ENCODE peak calls at places on chromosomes 5 and 9, in ten cellular contexts. X is heart left ventricle; T is naive thymus-derived CD4-positive, alpha-beta T cell; A is lung; M is IMR-90; P is A549; F is effector memory CD4-positive, alpha-beta T cell; Y is SJSA1; R is mammary epithelial cell; B is body of pancreas. C is an unnamed sample.

GRCh38 chr5:178428341-178429155 is 161.6 kb downstream of the COL23A1 start:
- DNase-seq in B (peak), Y (peak), M (no peak), T (no peak), A (peak), X (peak), P (no peak), F (no peak), R (no peak), C (no peak)

GRCh38 chr9:84317563-84317962 is 23.0 kb downstream of the SLC28A3 start:
- DNase-seq in R (no peak), F (no peak), A (no peak), X (no peak), Y (no peak), M (no peak), T (no peak), B (no peak), P (no peak), C (no peak)

GRCh38 chr5:137833463-137833862 is 34.2 kb upstream of the MYOT start:
- DNase-seq in P (peak), R (peak), M (peak), B (peak), X (no peak), Y (no peak), A (no peak), T (no peak), F (no peak), C (no peak)

GRCh38 chr5:82176115-82176514 is 102.0 kb downstream of the RPS23 start:
- DNase-seq in A (no peak), R (no peak), X (no peak), Y (no peak), P (no peak), B (no peak), M (peak), F (no peak), T (no peak), C (no peak)

GRCh38 chr5:138706655-138707480 is 46.4 kb upstream of the CTNNA1 start:
- DNase-seq in T (no peak), X (peak), A (no peak), P (no peak), R (peak), F (no peak), M (peak), B (peak), Y (peak), C (no peak)

GRCh38 chr5:53120165-53120564 is 10.6 kb upstream of the MOCS2 start:
- DNase-seq in F (no peak), R (no peak), Y (no peak), X (no peak), M (no peak), P (no peak), B (no peak), T (no peak), A (no peak), C (no peak)

GRCh38 chr9:89185980-89186379 is 7.4 kb upstream of the SHC3 start:
- DNase-seq in M (peak), R (no peak), Y (no peak), T (no peak), F (no peak), A (no peak), X (no peak), P (no peak), B (no peak), C (no peak)

GRCh38 chr5:164345853-164346252 is 840.4 kb downstream of the MAT2B start:
- DNase-seq in Y (no peak), A (no peak), B (no peak), T (no peak), X (no peak), R (no peak), M (no peak), P (no peak), F (no peak), C (no peak)

GRCh38 chr5:163682226-163682625 is 176.8 kb downstream of the MAT2B start:
- DNase-seq in B (no peak), M (no peak), A (no peak), T (no peak), F (no peak), P (no peak), R (peak), X (no peak), Y (no peak), C (no peak)

GRCh38 chr5:145984072-145984471 is 47.7 kb downstream of the SH3RF2 start:
- DNase-seq in Y (no peak), B (peak), M (no peak), X (no peak), R (no peak), P (no peak), A (no peak), F (no peak), T (no peak), C (no peak)

GRCh38 chr5:131109540-131110255 is 55.4 kb downstream of the HINT1 start:
- DNase-seq in P (peak), F (peak), X (no peak), M (peak), R (peak), A (no peak), B (peak), Y (no peak), T (peak), C (no peak)

GRCh38 chr9:88660611-88661010 is 125.6 kb downstream of the NXNL2 start:
- DNase-seq in F (no peak), B (no peak), X (no peak), T (no peak), A (no peak), P (no peak), R (peak), Y (no peak), M (peak), C (no peak)

GRCh38 chr9:83962165-83962564 is 17.9 kb downstream of the HNRNPK start:
- DNase-seq in Y (no peak), M (peak), T (no peak), F (no peak), B (no peak), P (no peak), R (peak), A (no peak), X (no peak), C (no peak)

GRCh38 chr9:121331992-121332685 is 37.9 kb downstream of the STOM start:
- DNase-seq in B (no peak), P (peak), R (no peak), Y (no peak), M (peak), X (no peak), F (no peak), A (no peak), T (no peak), C (no peak)

GRCh38 chr9:95573463-95573862 is 56.7 kb upstream of the PTCH1 start:
- DNase-seq in M (no peak), X (no peak), R (no peak), F (no peak), T (no peak), Y (no peak), A (no peak), P (no peak), B (no peak), C (no peak)

GRCh38 chr5:43482490-43483064 is 1.1 kb downstream of the TMEM267 start:
- DNase-seq in T (no peak), P (peak), M (peak), A (no peak), R (peak), F (no peak), B (no peak), X (no peak), Y (no peak), C (no peak)

GRCh38 chr9:2299156-2299842 is 284.2 kb downstream of the SMARCA2 start:
- DNase-seq in F (no peak), A (peak), Y (no peak), P (no peak), R (no peak), M (no peak), T (no peak), B (peak), X (no peak), C (no peak)

GRCh38 chr9:90114641-90115040 is 509.8 kb downstream of the GADD45G start:
- DNase-seq in X (no peak), Y (no peak), T (no peak), R (peak), A (no peak), B (no peak), P (no peak), M (no peak), F (no peak), C (no peak)

GRCh38 chr5:153122416-153122815 is 368.1 kb upstream of the GRIA1 start:
- DNase-seq in A (no peak), F (no peak), R (no peak), T (no peak), Y (no peak), M (no peak), P (no peak), B (no peak), X (no peak), C (no peak)

GRCh38 chr5:6359941-6360683 is 18.2 kb downstream of the MED10 start:
- DNase-seq in F (no peak), T (peak), Y (peak), X (no peak), R (no peak), A (no peak), P (no peak), B (no peak), M (no peak), C (no peak)

GRCh38 chr9:122302541-122302940 is 37.9 kb downstream of the MRRF start:
- DNase-seq in F (no peak), Y (no peak), B (no peak), R (no peak), P (no peak), M (peak), T (no peak), A (no peak), X (no peak), C (no peak)

GRCh38 chr5:1011226-1011631 is 2.6 kb downstream of the NKD2 start:
- DNase-seq in F (no peak), X (peak), Y (no peak), A (no peak), T (peak), B (peak), R (no peak), P (peak), M (no peak), C (no peak)

GRCh38 chr9:111297061-111297824 is 32.8 kb downstream of the OR2K2 start:
- DNase-seq in F (no peak), B (no peak), T (no peak), X (no peak), A (no peak), Y (no peak), R (no peak), M (peak), P (no peak), C (no peak)

GRCh38 chr5:137398751-137399150 is 100.4 kb downstream of the SPOCK1 start:
- DNase-seq in X (no peak), F (no peak), R (no peak), T (no peak), M (no peak), P (no peak), B (no peak), Y (no peak), A (no peak), C (no peak)

GRCh38 chr9:131366745-131367401 is 27.0 kb upstream of the PRRC2B start:
- DNase-seq in P (peak), A (no peak), R (peak), B (peak), X (no peak), F (no peak), M (peak), Y (peak), T (no peak), C (no peak)

GRCh38 chr9:12880406-12881016 is 105.7 kb downstream of the LURAP1L start:
- DNase-seq in P (no peak), F (no peak), Y (no peak), T (no peak), M (peak), A (no peak), X (no peak), B (no peak), R (no peak), C (no peak)

GRCh38 chr5:140989254-140989653 is 23.0 kb downstream of the PCDHAC2 start:
- DNase-seq in Y (no peak), B (no peak), A (no peak), P (no peak), R (no peak), T (no peak), F (no peak), M (no peak), X (no peak), C (no peak)

GRCh38 chr5:175444060-175444904 is at the start of gene DRD1:
- DNase-seq in T (peak), P (peak), R (peak), M (peak), Y (peak), B (peak), X (no peak), F (no peak), A (no peak), C (no peak)

GRCh38 chr5:152689275-152689711 is 284.2 kb upstream of the NMUR2 start:
- DNase-seq in P (no peak), X (no peak), F (no peak), R (peak), M (no peak), B (no peak), A (no peak), T (no peak), Y (no peak), C (no peak)

GRCh38 chr5:133990396-133990795 is 14.4 kb downstream of the VDAC1 start:
- DNase-seq in T (no peak), X (no peak), P (no peak), B (no peak), F (no peak), Y (no peak), A (no peak), R (no peak), M (no peak), C (no peak)

GRCh38 chr9:38068866-38069628 is at the start of gene SHB:
- DNase-seq in F (peak), T (peak), B (peak), M (peak), P (peak), R (peak), Y (peak), X (peak), A (peak), C (peak)

GRCh38 chr5:169440107-169440701 is 139.3 kb upstream of the SLIT3 start:
- DNase-seq in A (no peak), P (no peak), Y (no peak), X (no peak), T (no peak), R (no peak), M (no peak), B (no peak), F (no peak), C (no peak)

GRCh38 chr9:90925581-90926257 is 124.1 kb downstream of the SYK start:
- DNase-seq in T (no peak), M (peak), A (no peak), P (no peak), X (no peak), F (no peak), R (peak), B (no peak), Y (no peak), C (no peak)

GRCh38 chr9:82549174-82549821 is 513.6 kb downstream of the RASEF start:
- DNase-seq in F (no peak), B (peak), X (no peak), A (no peak), Y (no peak), M (no peak), P (no peak), T (no peak), R (no peak), C (no peak)

GRCh38 chr5:53917095-53917494 is 356.7 kb downstream of the NDUFS4 start:
- DNase-seq in X (no peak), Y (no peak), M (peak), T (no peak), B (no peak), P (peak), F (no peak), A (no peak), R (peak), C (no peak)

GRCh38 chr5:170821257-170821800 is 37.8 kb downstream of the GABRP start:
- DNase-seq in T (no peak), B (peak), X (no peak), A (no peak), P (no peak), Y (no peak), R (no peak), F (no peak), M (no peak), C (no peak)

GRCh38 chr9:87570000-87570834 is 72.5 kb downstream of the DAPK1 start:
- DNase-seq in F (no peak), P (no peak), R (no peak), X (no peak), Y (no peak), T (no peak), M (no peak), A (no peak), B (no peak), C (no peak)
- H3K27ac ChIP-seq in F (no peak), P (peak), R (no peak), X (peak), Y (no peak), T (no peak), M (no peak), A (no peak), B (peak), C (no peak)

DNA sequence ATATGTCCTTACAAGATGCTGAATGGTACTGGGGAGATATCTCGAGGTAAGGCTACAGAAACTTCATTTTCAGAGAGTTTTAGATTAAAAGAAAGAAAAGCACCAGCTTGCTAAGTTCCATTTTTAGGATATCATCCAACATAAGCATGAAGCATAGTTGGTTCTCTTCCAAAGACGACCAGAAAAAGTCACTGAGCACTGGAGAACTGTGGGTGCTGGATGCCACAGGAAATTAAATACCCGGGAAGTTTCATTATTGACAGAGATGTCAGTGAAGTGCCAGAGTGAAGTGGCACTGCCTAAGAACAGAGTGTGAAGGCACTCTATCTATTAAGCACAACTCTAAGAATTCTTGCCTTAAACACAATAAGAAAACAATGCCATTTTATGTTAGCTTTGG is 76.8 kb downstream of the PIK3R1 start:
- DNase-seq in A (no peak), X (no peak), F (no peak), R (no peak), M (peak), P (no peak), B (no peak), T (no peak), Y (no peak), C (no peak)
- H3K27ac ChIP-seq in A (no peak), X (peak), F (no peak), R (no peak), M (no peak), P (no peak), B (no peak), T (peak), Y (no peak), C (peak)

DNA sequence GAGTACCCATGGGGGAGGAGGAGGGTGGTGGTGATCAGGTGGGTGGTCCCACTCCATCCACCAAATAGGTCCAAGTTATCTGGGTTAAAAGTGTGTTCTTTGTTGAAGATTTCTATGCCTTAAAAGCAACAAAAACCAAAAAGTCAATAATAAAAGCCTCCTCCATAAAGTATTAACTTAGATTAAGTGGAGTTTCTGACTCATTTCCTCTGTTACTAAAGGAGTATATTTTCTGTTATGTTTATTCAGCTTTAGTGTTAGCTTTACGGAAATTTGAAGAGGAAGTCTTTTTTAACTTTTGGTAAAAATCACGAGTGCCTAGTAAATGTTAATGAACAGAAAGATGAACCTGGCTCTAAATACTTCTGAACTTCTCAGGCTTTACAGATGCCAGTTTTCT is 17.8 kb downstream of the FBXO38 start:
- DNase-seq in B (no peak), M (peak), X (no peak), A (no peak), R (no peak), P (no peak), Y (no peak), T (no peak), F (no peak), C (no peak)
- H3K27ac ChIP-seq in B (no peak), M (peak), X (peak), A (peak), R (no peak), P (no peak), Y (peak), T (no peak), F (no peak), C (peak)

DNA sequence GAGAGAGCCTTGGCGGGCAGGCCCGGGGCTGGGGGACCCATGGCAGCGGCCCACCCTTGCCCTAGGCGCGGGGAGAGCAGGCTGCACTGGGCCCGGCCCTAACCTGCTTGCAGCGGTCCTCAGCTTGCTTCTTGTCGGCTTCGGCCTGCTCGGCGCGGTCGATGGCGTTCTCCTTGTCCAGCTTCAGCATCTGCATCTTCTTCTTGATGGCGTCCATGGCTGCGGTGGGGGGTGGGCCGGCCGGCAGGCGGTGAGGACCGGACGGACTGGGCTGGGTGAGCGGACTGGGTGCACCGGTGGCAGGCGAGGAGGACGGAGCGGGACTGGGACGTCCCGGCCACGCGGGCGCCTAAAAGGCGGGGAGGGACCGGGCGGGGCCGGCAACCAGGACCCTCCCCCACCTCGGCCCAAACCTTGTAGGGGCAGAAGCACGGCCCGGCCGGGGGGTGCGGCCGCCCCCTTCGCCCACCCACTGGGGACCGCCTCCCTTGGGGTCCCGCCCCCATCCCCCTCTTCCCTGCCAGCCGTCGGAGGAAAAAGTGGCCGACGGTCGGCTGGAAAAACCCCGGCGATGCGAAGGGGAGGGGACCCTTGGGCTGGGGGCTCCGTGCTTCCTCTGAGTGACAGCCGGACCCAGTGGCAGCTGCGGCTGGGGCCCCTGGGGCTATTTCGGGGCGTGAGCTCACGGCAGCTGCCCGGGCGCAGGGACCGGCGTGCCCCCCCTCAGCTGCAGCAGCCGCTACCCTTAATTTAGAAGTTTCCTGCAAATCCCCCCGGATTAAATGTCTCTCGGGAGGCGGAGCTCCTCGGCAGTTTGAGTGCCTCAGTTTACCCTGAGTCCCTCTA is at the start of gene TPM2:
- DNase-seq in T (no peak), Y (peak), F (no peak), P (peak), R (peak), A (peak), M (peak), X (peak), B (peak), C (peak)
- H3K27ac ChIP-seq in T (peak), Y (peak), F (peak), P (peak), R (peak), A (peak), M (peak), X (peak), B (peak), C (peak)

GRCh38 chr5:95975703-95976102 is 14.1 kb upstream of the ELL2 start:
- DNase-seq in A (no peak), F (no peak), X (no peak), B (no peak), Y (no peak), R (no peak), P (no peak), M (no peak), T (no peak), C (no peak)
- H3K27ac ChIP-seq in A (no peak), F (no peak), X (no peak), B (no peak), Y (no peak), R (no peak), P (no peak), M (peak), T (no peak), C (no peak)

C was measured in thoracic aorta.